ENCODE peak calls at places on chromosomes 13 and 19, in nine cellular contexts. K is Peyer's patch, F is fibroblast of lung, B is dorsolateral prefrontal cortex, A is tibial artery, D is uterus, M is psoas muscle, R is suprapubic skin, T is H9. C is an unnamed sample.

GRCh38 chr19:30163663-30164062 is 208.5 kb upstream of the ZNF536 start:
- DNase-seq in K (no peak), F (no peak), B (no peak), A (no peak), D (no peak), M (no peak), R (no peak), T (no peak), C (no peak)

GRCh38 chr19:48630289-48631036 is 6.7 kb downstream of the DBP start:
- DNase-seq in K (peak), F (peak), B (no peak), A (peak), D (peak), M (peak), R (peak), T (peak), C (no peak)

GRCh38 chr19:48010932-48011758 is 16.7 kb downstream of the ELSPBP1 start:
- DNase-seq in K (no peak), F (no peak), B (no peak), A (no peak), D (no peak), M (no peak), R (no peak), T (no peak), C (no peak)

GRCh38 chr19:6041071-6041470 is 63.1 kb upstream of the RANBP3 start:
- DNase-seq in K (peak), F (no peak), B (no peak), A (peak), D (peak), M (no peak), R (no peak), T (no peak), C (no peak)

GRCh38 chr13:112105884-112106283 is 38.9 kb downstream of the SOX1 start:
- DNase-seq in K (no peak), F (no peak), B (no peak), A (no peak), D (no peak), M (no peak), R (no peak), T (peak), C (no peak)

GRCh38 chr13:102170295-102170694 is 231.6 kb downstream of the FGF14 start:
- DNase-seq in K (no peak), F (no peak), B (no peak), A (no peak), D (no peak), M (no peak), R (no peak), T (no peak), C (no peak)

GRCh38 chr13:26042781-26043180 is 9.0 kb downstream of the SHISA2 start:
- DNase-seq in K (no peak), F (no peak), B (no peak), A (no peak), D (no peak), M (no peak), R (no peak), T (no peak), C (no peak)

GRCh38 chr19:30557212-30557611 is 185.0 kb downstream of the ZNF536 start:
- DNase-seq in K (peak), F (no peak), B (no peak), A (no peak), D (no peak), M (no peak), R (no peak), T (no peak), C (no peak)

GRCh38 chr13:94173312-94173854 is 306.1 kb downstream of the DCT start:
- DNase-seq in K (no peak), F (peak), B (no peak), A (no peak), D (no peak), M (no peak), R (no peak), T (no peak), C (no peak)

GRCh38 chr13:102726430-102726829 is 31.6 kb upstream of the METTL21C start:
- DNase-seq in K (no peak), F (no peak), B (no peak), A (no peak), D (no peak), M (no peak), R (no peak), T (no peak), C (no peak)

GRCh38 chr19:56314018-56314583 is 538 bp downstream of the ZSCAN5A start:
- DNase-seq in K (no peak), F (no peak), B (no peak), A (no peak), D (no peak), M (no peak), R (no peak), T (no peak), C (no peak)

GRCh38 chr19:29675120-29675649 is 9.9 kb downstream of the PLEKHF1 start:
- DNase-seq in K (peak), F (no peak), B (no peak), A (peak), D (no peak), M (no peak), R (no peak), T (no peak), C (no peak)

GRCh38 chr19:52963229-52963760 is 614 bp upstream of the ZNF816 start:
- DNase-seq in K (peak), F (no peak), B (no peak), A (peak), D (no peak), M (no peak), R (no peak), T (peak), C (no peak)

GRCh38 chr19:17579523-17580244 is 24.2 kb downstream of the COLGALT1 start:
- DNase-seq in K (peak), F (peak), B (no peak), A (no peak), D (peak), M (peak), R (no peak), T (peak), C (no peak)

GRCh38 chr13:102693250-102693649 is 1.6 kb downstream of the METTL21C start:
- DNase-seq in K (no peak), F (no peak), B (no peak), A (no peak), D (no peak), M (no peak), R (no peak), T (no peak), C (no peak)

GRCh38 chr13:105597573-105597972 is 937.9 kb downstream of the EFNB2 start:
- DNase-seq in K (no peak), F (no peak), B (no peak), A (no peak), D (no peak), M (no peak), R (no peak), T (no peak), C (no peak)

GRCh38 chr19:48963371-48964204 is 1.5 kb upstream of the FTL start:
- DNase-seq in K (peak), F (peak), B (peak), A (peak), D (peak), M (peak), R (peak), T (peak), C (no peak)

GRCh38 chr19:12969292-12969988 is at the start of gene DAND5:
- DNase-seq in K (no peak), F (no peak), B (no peak), A (no peak), D (no peak), M (no peak), R (no peak), T (no peak), C (no peak)

GRCh38 chr19:49560358-49560900 is 19.9 kb downstream of the NOSIP start:
- DNase-seq in K (peak), F (no peak), B (peak), A (peak), D (no peak), M (peak), R (no peak), T (peak), C (no peak)

GRCh38 chr13:99468971-99469545 is 32.2 kb upstream of the TM9SF2 start:
- DNase-seq in K (no peak), F (no peak), B (no peak), A (no peak), D (no peak), M (no peak), R (no peak), T (no peak), C (no peak)

GRCh38 chr19:19468424-19469050 is 46.8 kb downstream of the TSSK6 start:
- DNase-seq in K (no peak), F (no peak), B (no peak), A (no peak), D (no peak), M (no peak), R (no peak), T (no peak), C (no peak)

GRCh38 chr19:56873493-56873892 is 33.0 kb upstream of the PEG3 start:
- DNase-seq in K (no peak), F (no peak), B (no peak), A (no peak), D (no peak), M (no peak), R (no peak), T (no peak), C (no peak)

GRCh38 chr19:50202399-50202798 is 1.0 kb upstream of the MYH14 start:
- DNase-seq in K (no peak), F (no peak), B (no peak), A (no peak), D (no peak), M (no peak), R (no peak), T (no peak), C (no peak)

GRCh38 chr13:40064723-40065122 is 409.3 kb downstream of the COG6 start:
- DNase-seq in K (no peak), F (peak), B (no peak), A (no peak), D (peak), M (no peak), R (no peak), T (no peak), C (peak)

GRCh38 chr19:5718032-5718578 is 1.8 kb downstream of the LONP1 start:
- DNase-seq in K (no peak), F (peak), B (no peak), A (no peak), D (no peak), M (no peak), R (no peak), T (no peak), C (no peak)

GRCh38 chr19:13537454-13537853 is 31.2 kb upstream of the CACNA1A start:
- DNase-seq in K (no peak), F (no peak), B (no peak), A (no peak), D (no peak), M (no peak), R (no peak), T (peak), C (no peak)

GRCh38 chr13:30601836-30602235 is 15.9 kb upstream of the USPL1 start:
- DNase-seq in K (no peak), F (no peak), B (no peak), A (no peak), D (no peak), M (no peak), R (no peak), T (no peak), C (no peak)

GRCh38 chr19:2269244-2270156 is 12.5 kb downstream of the PEAK3 start:
- DNase-seq in K (peak), F (peak), B (peak), A (peak), D (peak), M (peak), R (peak), T (peak), C (peak)

GRCh38 chr19:55368701-55369563 is 1.3 kb downstream of the IL11 start:
- DNase-seq in K (no peak), F (peak), B (no peak), A (no peak), D (no peak), M (no peak), R (no peak), T (peak), C (no peak)

GRCh38 chr13:44389856-44390255 is 16.2 kb downstream of the SERP2 start:
- DNase-seq in K (no peak), F (no peak), B (no peak), A (no peak), D (no peak), M (no peak), R (no peak), T (no peak), C (no peak)

GRCh38 chr19:47608074-47608907 is 643 bp upstream of the BICRA start:
- DNase-seq in K (peak), F (peak), B (peak), A (peak), D (peak), M (peak), R (peak), T (peak), C (peak)

GRCh38 chr13:29791997-29792775 is 58.2 kb downstream of the UBL3 start:
- DNase-seq in K (no peak), F (peak), B (no peak), A (no peak), D (no peak), M (no peak), R (no peak), T (no peak), C (no peak)

GRCh38 chr13:50382511-50382910 is 367.3 kb downstream of the KCNRG start:
- DNase-seq in K (no peak), F (no peak), B (no peak), A (no peak), D (no peak), M (no peak), R (no peak), T (no peak), C (no peak)

GRCh38 chr13:84430441-84430840 is 548.2 kb upstream of the SLITRK1 start:
- DNase-seq in K (no peak), F (no peak), B (no peak), A (no peak), D (no peak), M (no peak), R (no peak), T (no peak), C (no peak)

GRCh38 chr13:98416408-98416807 is 160.5 kb downstream of the STK24 start:
- DNase-seq in K (no peak), F (no peak), B (no peak), A (no peak), D (no peak), M (no peak), R (no peak), T (no peak), C (no peak)

GRCh38 chr13:95123726-95124125 is 177.5 kb downstream of the ABCC4 start:
- DNase-seq in K (no peak), F (no peak), B (no peak), A (no peak), D (no peak), M (no peak), R (no peak), T (no peak), C (no peak)

GRCh38 chr13:31697290-31697689 is 42.0 kb upstream of the RXFP2 start:
- DNase-seq in K (no peak), F (peak), B (no peak), A (no peak), D (no peak), M (no peak), R (no peak), T (no peak), C (no peak)

GRCh38 chr13:31703780-31704179 is 35.5 kb upstream of the RXFP2 start:
- DNase-seq in K (no peak), F (no peak), B (no peak), A (no peak), D (no peak), M (no peak), R (no peak), T (no peak), C (no peak)

DNA sequence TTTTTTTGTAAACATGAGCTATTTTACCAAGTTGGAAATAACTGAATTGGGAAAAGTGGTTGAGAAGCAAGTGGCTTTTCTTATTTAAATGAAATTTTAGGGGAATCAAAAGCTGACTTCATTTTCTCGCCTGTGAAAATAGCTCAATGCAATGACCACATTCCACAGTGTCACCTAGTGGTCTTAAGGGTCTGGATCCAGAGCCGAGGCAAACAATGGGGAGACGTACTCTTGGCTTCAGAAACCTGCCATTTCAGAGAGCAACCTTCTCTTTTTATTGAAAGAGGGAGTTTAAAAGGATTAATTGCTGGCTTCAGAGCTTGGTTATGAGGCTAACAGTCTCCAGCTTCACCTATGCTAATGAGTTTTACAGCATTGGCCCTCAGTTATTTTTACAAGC is 39.7 kb upstream of the RXFP2 start:
- DNase-seq in K (no peak), F (no peak), B (no peak), A (no peak), D (no peak), M (no peak), R (no peak), T (peak), C (no peak)
- TF ChIP-seq CTCF in K (no peak), F (no peak), B (no peak), A (no peak), D (no peak), M (no peak), R (no peak), T (peak), C (no peak)

GRCh38 chr19:22620912-22621311 is 13.2 kb upstream of the ZNF492 start:
- DNase-seq in K (no peak), F (no peak), B (no peak), A (no peak), D (no peak), M (no peak), R (no peak), T (no peak), C (no peak)

GRCh38 chr19:22623841-22624221 is 10.3 kb upstream of the ZNF492 start:
- DNase-seq in K (no peak), F (no peak), B (no peak), A (no peak), D (no peak), M (no peak), R (no peak), T (no peak), C (no peak)

GRCh38 chr19:22622020-22622419 is 12.1 kb upstream of the ZNF492 start:
- DNase-seq in K (peak), F (no peak), B (no peak), A (no peak), D (no peak), M (no peak), R (no peak), T (no peak), C (no peak)

GRCh38 chr19:22625266-22626035 is 8.7 kb upstream of the ZNF492 start:
- DNase-seq in K (no peak), F (no peak), B (no peak), A (no peak), D (no peak), M (no peak), R (no peak), T (no peak), C (no peak)

GRCh38 chr19:22622901-22623840 is 11.0 kb upstream of the ZNF492 start:
- DNase-seq in K (peak), F (no peak), B (no peak), A (no peak), D (peak), M (peak), R (no peak), T (no peak), C (no peak)
- TF ChIP-seq CTCF in K (no peak), F (no peak), B (no peak), A (no peak), D (peak), M (no peak), R (no peak), T (no peak), C (no peak)

GRCh38 chr19:58516964-58517833 is 2.4 kb downstream of the ZBTB45 start:
- DNase-seq in K (no peak), F (no peak), B (no peak), A (no peak), D (no peak), M (no peak), R (no peak), T (peak), C (no peak)
- TF ChIP-seq CTCF in K (no peak), F (no peak), B (no peak), A (no peak), D (no peak), M (no peak), R (no peak), T (peak), C (peak)

GRCh38 chr19:1070576-1070930 is 3.6 kb downstream of the ARHGAP45 start:
- DNase-seq in K (no peak), F (no peak), B (no peak), A (no peak), D (no peak), M (no peak), R (no peak), T (peak), C (no peak)
- TF ChIP-seq CTCF in K (no peak), F (peak), B (no peak), A (no peak), D (no peak), M (no peak), R (no peak), T (peak), C (peak)

GRCh38 chr13:23463631-23464030 is 30.1 kb upstream of the SACS start:
- DNase-seq in K (no peak), F (peak), B (no peak), A (no peak), D (no peak), M (no peak), R (no peak), T (no peak), C (no peak)
- TF ChIP-seq CTCF in K (no peak), F (no peak), B (no peak), A (no peak), D (no peak), M (no peak), R (no peak), T (no peak), C (no peak)

DNA sequence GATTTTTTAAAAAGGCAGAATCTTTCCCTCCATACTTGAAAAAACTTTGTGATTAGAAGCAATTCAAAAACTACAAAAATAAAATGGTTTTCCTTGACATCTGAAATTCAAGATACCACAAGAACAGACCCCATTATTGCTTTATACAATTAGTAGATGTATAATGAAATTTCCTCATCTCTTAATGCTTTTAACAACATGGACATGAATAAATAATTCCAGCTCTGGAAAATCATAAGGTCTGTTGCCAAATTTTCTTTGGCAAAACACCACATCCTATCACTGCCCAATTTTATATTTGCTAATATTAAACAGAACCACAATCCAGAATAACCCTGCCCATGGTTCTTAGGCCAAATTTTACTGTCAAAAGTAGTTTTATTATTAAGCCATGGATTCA is 1543.6 kb upstream of the MIR17HG start:
- DNase-seq in K (no peak), F (no peak), B (no peak), A (no peak), D (no peak), M (no peak), R (no peak), T (no peak), C (no peak)
- TF ChIP-seq CTCF in K (no peak), F (no peak), B (no peak), A (no peak), D (no peak), M (no peak), R (no peak), T (no peak), C (no peak)

GRCh38 chr19:42324655-42325307 is 654 bp upstream of the MEGF8 start:
- DNase-seq in K (peak), F (no peak), B (no peak), A (no peak), D (peak), M (no peak), R (no peak), T (no peak), C (no peak)
- TF ChIP-seq CTCF in K (no peak), F (no peak), B (no peak), A (peak), D (no peak), M (peak), R (no peak), T (no peak), C (no peak)